ENCODE peak calls at places on chromosomes 5 and 9, in nine cellular contexts. E is mucosa of descending colon; T is spleen; I is osteoblast; V is PC-3; U is cardiac muscle cell; F is body of pancreas; K is natural killer cell; X is activated CD8-positive, alpha-beta T cell treated with anti-CD3 and anti-CD28 coated beads for 36 hours. L is an unnamed sample.

GRCh38 chr9:123928471-123929176 is 1.3 kb downstream of the DENND1A start:
- DNase-seq in E (no peak), T (no peak), I (peak), V (peak), U (no peak), F (no peak), K (no peak), X (peak), L (no peak)

GRCh38 chr5:80149161-80149609 is 106.7 kb downstream of the SERINC5 start:
- DNase-seq in E (no peak), T (no peak), I (no peak), V (no peak), U (no peak), F (no peak), K (no peak), X (no peak), L (no peak)

GRCh38 chr9:27771803-27772545 is 198.7 kb upstream of the C9orf72 start:
- DNase-seq in E (no peak), T (no peak), I (no peak), V (peak), U (no peak), F (no peak), K (no peak), X (no peak), L (peak)

GRCh38 chr9:38083858-38084555 is 15.0 kb upstream of the SHB start:
- DNase-seq in E (no peak), T (peak), I (no peak), V (peak), U (no peak), F (no peak), K (no peak), X (no peak), L (no peak)

GRCh38 chr5:146368137-146368536 is 29.5 kb downstream of the POU4F3 start:
- DNase-seq in E (no peak), T (no peak), I (no peak), V (peak), U (no peak), F (no peak), K (no peak), X (no peak), L (peak)

GRCh38 chr9:126448865-126449577 is 122.4 kb downstream of the MVB12B start:
- DNase-seq in E (no peak), T (peak), I (no peak), V (no peak), U (no peak), F (no peak), K (no peak), X (no peak), L (no peak)

GRCh38 chr5:52015760-52016159 is 632.5 kb downstream of the ISL1 start:
- DNase-seq in E (no peak), T (no peak), I (no peak), V (no peak), U (peak), F (peak), K (no peak), X (no peak), L (no peak)

GRCh38 chr5:179618923-179619554 is 4.4 kb downstream of the HNRNPH1 start:
- DNase-seq in E (no peak), T (no peak), I (no peak), V (no peak), U (no peak), F (no peak), K (no peak), X (no peak), L (no peak)

GRCh38 chr5:124040799-124041198 is 528.8 kb downstream of the CSNK1G3 start:
- DNase-seq in E (peak), T (no peak), I (peak), V (no peak), U (no peak), F (peak), K (no peak), X (no peak), L (no peak)

GRCh38 chr5:73663161-73663859 is 37.3 kb downstream of the ARHGEF28 start:
- DNase-seq in E (no peak), T (no peak), I (no peak), V (no peak), U (no peak), F (no peak), K (no peak), X (no peak), L (no peak)

GRCh38 chr5:143707797-143708196 is 104.2 kb upstream of the HMHB1 start:
- DNase-seq in E (no peak), T (no peak), I (no peak), V (no peak), U (no peak), F (no peak), K (no peak), X (no peak), L (no peak)

GRCh38 chr5:142981475-142981874 is 211.3 kb downstream of the ARHGAP26 start:
- DNase-seq in E (no peak), T (no peak), I (peak), V (no peak), U (no peak), F (no peak), K (no peak), X (no peak), L (no peak)

GRCh38 chr5:7869474-7870136 is 657 bp downstream of the MTRR start:
- DNase-seq in E (no peak), T (no peak), I (peak), V (peak), U (peak), F (no peak), K (peak), X (peak), L (peak)

GRCh38 chr9:109816490-109816889 is 36.5 kb downstream of the PALM2AKAP2 start:
- DNase-seq in E (peak), T (no peak), I (peak), V (peak), U (no peak), F (peak), K (no peak), X (no peak), L (peak)

GRCh38 chr5:80837679-80838078 is 122.5 kb upstream of the RASGRF2 start:
- DNase-seq in E (no peak), T (no peak), I (no peak), V (no peak), U (no peak), F (no peak), K (peak), X (peak), L (no peak)

GRCh38 chr5:73213566-73213998 is 40.6 kb downstream of the TMEM174 start:
- DNase-seq in E (no peak), T (no peak), I (peak), V (peak), U (no peak), F (no peak), K (no peak), X (peak), L (peak)

GRCh38 chr5:167945542-167946384 is 345.7 kb upstream of the WWC1 start:
- DNase-seq in E (no peak), T (no peak), I (no peak), V (no peak), U (no peak), F (no peak), K (no peak), X (no peak), L (no peak)

GRCh38 chr5:149938791-149939358 is 5.7 kb downstream of the PDE6A start:
- DNase-seq in E (no peak), T (no peak), I (peak), V (peak), U (no peak), F (no peak), K (no peak), X (no peak), L (peak)

GRCh38 chr5:158522761-158523160 is 577.0 kb downstream of the EBF1 start:
- DNase-seq in E (no peak), T (no peak), I (no peak), V (no peak), U (no peak), F (peak), K (no peak), X (no peak), L (no peak)

GRCh38 chr9:75432888-75433287 is 344.6 kb downstream of the OSTF1 start:
- DNase-seq in E (no peak), T (no peak), I (no peak), V (no peak), U (no peak), F (no peak), K (no peak), X (no peak), L (no peak)

GRCh38 chr5:91110709-91111108 is 272.4 kb downstream of the ARRDC3 start:
- DNase-seq in E (no peak), T (no peak), I (no peak), V (no peak), U (no peak), F (no peak), K (no peak), X (no peak), L (no peak)

GRCh38 chr5:155906046-155906445 is 420.9 kb upstream of the SGCD start:
- DNase-seq in E (peak), T (no peak), I (no peak), V (no peak), U (peak), F (no peak), K (no peak), X (no peak), L (no peak)
- TF ChIP-seq CTCF in E (no peak), T (peak), I (no peak), V (no peak), U (no peak), F (no peak), K (peak), X (no peak), L (no peak)

GRCh38 chr9:113307401-113307975 is 4.3 kb upstream of the RNF183 start:
- DNase-seq in E (no peak), T (no peak), I (no peak), V (no peak), U (no peak), F (no peak), K (no peak), X (no peak), L (no peak)

GRCh38 chr9:113306566-113306965 is 3.4 kb upstream of the RNF183 start:
- DNase-seq in E (no peak), T (no peak), I (no peak), V (no peak), U (no peak), F (no peak), K (no peak), X (no peak), L (no peak)

GRCh38 chr9:113313276-113313675 is 10.1 kb upstream of the RNF183 start:
- DNase-seq in E (no peak), T (no peak), I (no peak), V (no peak), U (no peak), F (no peak), K (no peak), X (no peak), L (no peak)

GRCh38 chr9:113310538-113310937 is 7.4 kb upstream of the RNF183 start:
- DNase-seq in E (no peak), T (no peak), I (no peak), V (no peak), U (peak), F (no peak), K (no peak), X (no peak), L (no peak)

DNA sequence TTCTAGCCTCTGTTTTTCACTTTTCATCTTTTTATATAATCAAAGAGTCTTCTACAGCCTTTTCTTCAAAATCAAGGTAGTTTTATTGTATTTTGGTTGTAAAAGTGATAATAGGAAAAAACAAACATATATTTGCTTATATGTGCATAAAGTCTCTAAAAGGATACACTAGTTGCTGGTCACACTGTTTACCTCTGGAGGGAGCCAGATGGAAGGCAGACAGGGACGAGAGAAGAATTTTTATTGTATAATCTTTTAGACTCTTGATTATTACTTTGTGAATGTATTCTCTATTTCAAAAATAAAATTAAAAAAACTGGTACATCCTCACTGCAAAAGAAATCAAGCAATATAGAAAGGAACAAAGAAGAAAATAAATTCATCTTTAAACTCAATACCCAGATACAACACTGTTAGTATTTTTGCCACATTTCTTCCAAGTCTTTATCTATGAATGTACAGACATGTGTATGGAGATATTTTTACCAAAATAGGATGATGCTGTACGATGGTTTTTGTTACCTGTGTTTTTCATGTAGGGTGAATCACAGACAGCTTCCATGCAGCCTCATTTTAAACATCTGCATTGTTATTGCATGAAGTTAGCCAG is 6.1 kb upstream of the RNF183 start:
- DNase-seq in E (peak), T (no peak), I (no peak), V (peak), U (peak), F (peak), K (no peak), X (peak), L (peak)
- TF ChIP-seq CTCF in E (peak), T (peak), I (peak), V (peak), U (peak), F (peak), K (peak), X (peak), L (peak)

GRCh38 chr5:162221884-162222283 is 154.3 kb downstream of the GABRG2 start:
- DNase-seq in E (no peak), T (no peak), I (no peak), V (no peak), U (no peak), F (no peak), K (no peak), X (no peak), L (no peak)

GRCh38 chr5:162231522-162231921 is 163.9 kb downstream of the GABRG2 start:
- DNase-seq in E (no peak), T (no peak), I (no peak), V (no peak), U (no peak), F (no peak), K (no peak), X (no peak), L (no peak)

GRCh38 chr5:162230348-162230747 is 162.8 kb downstream of the GABRG2 start:
- DNase-seq in E (no peak), T (no peak), I (no peak), V (peak), U (no peak), F (no peak), K (no peak), X (no peak), L (no peak)

GRCh38 chr5:162227075-162227474 is 159.5 kb downstream of the GABRG2 start:
- DNase-seq in E (no peak), T (no peak), I (no peak), V (peak), U (peak), F (no peak), K (no peak), X (no peak), L (no peak)
- TF ChIP-seq CTCF in E (no peak), T (no peak), I (no peak), V (peak), U (no peak), F (no peak), K (no peak), X (no peak), L (no peak)

GRCh38 chr9:111872886-111873285 is 23.7 kb upstream of the UGCG start:
- DNase-seq in E (no peak), T (no peak), I (no peak), V (no peak), U (no peak), F (no peak), K (no peak), X (no peak), L (no peak)
- TF ChIP-seq CTCF in E (no peak), T (no peak), I (no peak), V (no peak), U (no peak), F (no peak), K (no peak), X (no peak), L (no peak)

GRCh38 chr9:95025213-95026170 is 292.0 kb downstream of the FANCC start:
- DNase-seq in E (peak), T (no peak), I (peak), V (no peak), U (peak), F (peak), K (no peak), X (no peak), L (peak)
- TF ChIP-seq CTCF in E (no peak), T (no peak), I (peak), V (no peak), U (peak), F (peak), K (no peak), X (no peak), L (no peak)

GRCh38 chr5:22238047-22238446 is 615.1 kb downstream of the CDH12 start:
- DNase-seq in E (no peak), T (no peak), I (no peak), V (peak), U (no peak), F (no peak), K (no peak), X (no peak), L (no peak)

DNA sequence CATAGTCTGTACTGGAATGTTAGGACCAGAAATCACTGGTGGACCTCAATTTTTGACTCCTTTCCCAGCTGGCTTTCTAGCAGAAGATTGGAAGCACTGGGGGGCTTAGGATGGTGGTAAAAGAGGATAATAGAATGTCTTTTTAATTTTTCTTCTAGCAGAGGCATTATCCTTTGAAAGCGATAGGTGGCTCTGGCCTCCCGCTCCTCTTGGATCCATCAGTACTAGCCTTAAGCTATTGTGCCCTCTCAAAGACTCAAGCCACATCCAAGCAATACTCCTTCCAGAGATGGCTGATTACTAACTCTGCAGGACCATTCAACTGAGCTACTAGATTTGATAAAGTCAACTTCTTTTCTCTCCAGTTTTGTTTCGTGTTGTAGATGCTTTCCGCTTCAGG is 610.6 kb downstream of the CDH12 start:
- DNase-seq in E (no peak), T (no peak), I (no peak), V (peak), U (peak), F (no peak), K (no peak), X (no peak), L (no peak)
- TF ChIP-seq CTCF in E (no peak), T (no peak), I (no peak), V (peak), U (no peak), F (no peak), K (no peak), X (no peak), L (no peak)

GRCh38 chr5:174402224-174402812 is 322.1 kb upstream of the MSX2 start:
- DNase-seq in E (no peak), T (no peak), I (no peak), V (peak), U (no peak), F (no peak), K (no peak), X (no peak), L (peak)
- TF ChIP-seq CTCF in E (no peak), T (no peak), I (no peak), V (peak), U (peak), F (no peak), K (no peak), X (no peak), L (no peak)

DNA sequence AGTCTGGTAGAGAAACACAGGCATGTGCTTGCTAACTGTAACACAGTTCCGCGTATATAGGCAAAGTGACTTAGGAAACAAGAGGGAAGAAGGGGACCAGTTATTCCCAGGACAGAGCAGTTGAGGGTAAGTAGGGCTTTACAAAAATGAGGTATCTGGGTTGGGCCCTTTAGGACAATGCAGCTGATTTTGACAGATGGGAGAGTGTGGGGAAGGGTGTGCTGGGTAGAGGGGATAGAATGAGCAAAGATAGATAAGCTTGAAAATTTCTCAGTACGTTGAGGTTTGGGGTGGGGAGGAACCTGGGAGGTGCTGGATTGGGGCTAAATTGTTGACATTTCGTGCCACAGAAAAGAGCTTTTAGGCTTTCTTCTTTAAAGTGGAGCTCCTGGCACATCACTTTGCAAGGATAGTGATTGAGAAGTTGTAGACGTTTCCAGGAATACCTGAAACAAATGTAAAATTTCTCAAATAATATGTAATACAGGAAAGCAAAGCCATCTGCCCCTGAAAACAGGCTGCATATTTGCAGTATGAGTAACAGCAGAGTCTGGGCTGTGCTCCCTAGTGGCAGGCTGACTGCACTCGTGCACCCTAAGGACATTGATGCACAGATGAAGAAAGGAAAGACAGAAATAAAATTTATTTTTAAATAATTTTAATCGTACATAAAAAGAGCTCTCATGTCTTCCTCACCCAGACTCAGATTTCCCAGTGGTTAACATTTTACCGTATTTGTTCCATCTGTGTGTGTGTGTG is 145.0 kb upstream of the DMRT1 start:
- DNase-seq in E (no peak), T (no peak), I (no peak), V (peak), U (no peak), F (peak), K (no peak), X (no peak), L (peak)
- TF ChIP-seq CTCF in E (no peak), T (no peak), I (peak), V (peak), U (peak), F (peak), K (no peak), X (no peak), L (no peak)

DNA sequence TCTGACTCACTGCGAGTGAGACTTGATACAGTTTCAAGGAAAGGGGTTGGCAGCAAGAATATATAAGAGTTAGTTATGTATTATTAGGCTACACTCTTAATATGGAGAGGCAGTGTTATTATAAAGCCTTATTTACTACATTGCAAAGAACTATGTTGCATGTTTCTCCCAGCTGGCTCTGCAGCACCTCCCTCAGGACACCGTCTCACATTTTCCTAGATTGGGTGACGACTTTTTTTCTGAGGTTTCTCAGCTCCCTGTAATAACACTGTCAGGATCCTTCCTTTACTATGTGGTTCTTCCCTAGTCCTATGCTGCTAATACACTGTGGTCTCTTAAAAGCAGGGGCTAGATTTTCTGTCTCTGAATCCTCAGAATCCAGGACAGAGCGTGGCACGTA is 153.7 kb downstream of the INSYN2B start:
- DNase-seq in E (no peak), T (no peak), I (no peak), V (peak), U (no peak), F (no peak), K (no peak), X (no peak), L (no peak)
- TF ChIP-seq CTCF in E (no peak), T (no peak), I (peak), V (peak), U (peak), F (no peak), K (no peak), X (no peak), L (no peak)

DNA sequence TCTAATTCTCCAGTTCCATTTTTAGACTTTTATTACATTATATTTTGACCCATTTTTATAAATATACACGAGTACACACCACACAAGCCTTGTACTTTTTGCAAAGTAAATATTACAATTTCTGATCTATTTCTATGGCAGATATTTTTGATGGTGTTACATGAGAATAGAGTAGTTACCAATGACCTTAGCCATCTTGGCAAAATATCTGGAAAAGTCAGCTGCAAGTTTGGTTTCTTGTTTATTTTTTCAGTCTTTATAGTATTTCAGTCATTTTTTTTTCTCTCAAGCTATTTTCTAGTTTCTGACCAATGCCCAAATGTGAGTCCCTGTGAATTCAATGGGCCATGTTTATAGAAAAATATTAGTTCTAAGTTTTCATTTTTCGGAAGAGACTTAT is 64.0 kb upstream of the TMC1 start:
- DNase-seq in E (no peak), T (no peak), I (no peak), V (no peak), U (no peak), F (no peak), K (no peak), X (no peak), L (no peak)
- TF ChIP-seq CTCF in E (no peak), T (no peak), I (no peak), V (no peak), U (no peak), F (no peak), K (no peak), X (no peak), L (no peak)

L was measured in Calu3.